ENCODE peak calls at places on chromosomes 7 and 10, in five cellular contexts. One of them, this sample, is unnamed.

GRCh38 chr7:27784399-27785053 is 44.6 kb downstream of the TAX1BP1 start:
- ATAC-seq in naive B cell: peak; percentile 51
- ATAC-seq in GM12878: peak; percentile 60
- ATAC-seq in body of pancreas: peak; percentile 69
- ATAC-seq in T-helper 17 cell: peak; percentile 72
- ATAC-seq in this sample: no peak

GRCh38 chr10:3331104-3331645 is 158.6 kb upstream of the PITRM1 start:
- ATAC-seq in naive B cell: no peak
- ATAC-seq in T-helper 17 cell: no peak
- ATAC-seq in GM12878: no peak
- ATAC-seq in body of pancreas: no peak
- ATAC-seq in this sample: no peak

GRCh38 chr10:127150136-127150535 is 46.3 kb downstream of the INSYN2A start:
- ATAC-seq in T-helper 17 cell: no peak
- ATAC-seq in naive B cell: no peak
- ATAC-seq in GM12878: no peak
- ATAC-seq in body of pancreas: no peak
- ATAC-seq in this sample: no peak

GRCh38 chr10:129104266-129105045 is 362.6 kb upstream of the MGMT start:
- ATAC-seq in body of pancreas: no peak
- ATAC-seq in T-helper 17 cell: no peak
- ATAC-seq in GM12878: no peak
- ATAC-seq in naive B cell: no peak
- ATAC-seq in this sample: no peak

GRCh38 chr10:97596101-97597055 is 6.9 kb downstream of the C10orf62 start:
- ATAC-seq in body of pancreas: peak; percentile 83
- ATAC-seq in T-helper 17 cell: no peak
- ATAC-seq in GM12878: no peak
- ATAC-seq in naive B cell: no peak
- ATAC-seq in this sample: peak; percentile 96

GRCh38 chr7:24723178-24723530 is 34.1 kb downstream of the GSDME start:
- ATAC-seq in GM12878: no peak
- ATAC-seq in T-helper 17 cell: no peak
- ATAC-seq in body of pancreas: no peak
- ATAC-seq in naive B cell: no peak
- ATAC-seq in this sample: no peak

GRCh38 chr7:116353614-116354013 is 143.3 kb downstream of the TES start:
- ATAC-seq in T-helper 17 cell: no peak
- ATAC-seq in GM12878: no peak
- ATAC-seq in body of pancreas: peak; percentile 56
- ATAC-seq in naive B cell: no peak
- ATAC-seq in this sample: peak; percentile 52

GRCh38 chr7:30163231-30163894 is 28.6 kb downstream of the MTURN start:
- ATAC-seq in T-helper 17 cell: peak; percentile 24
- ATAC-seq in body of pancreas: no peak
- ATAC-seq in GM12878: peak; percentile 73
- ATAC-seq in naive B cell: peak; percentile 17
- ATAC-seq in this sample: peak; percentile 35

GRCh38 chr7:18345641-18346234 is 149.8 kb upstream of the HDAC9 start:
- ATAC-seq in GM12878: peak; percentile 79
- ATAC-seq in T-helper 17 cell: peak; percentile 37
- ATAC-seq in body of pancreas: peak; percentile 63
- ATAC-seq in naive B cell: peak; percentile 65
- ATAC-seq in this sample: no peak

GRCh38 chr10:12556057-12556456 is 206.7 kb downstream of the CAMK1D start:
- ATAC-seq in GM12878: no peak
- ATAC-seq in T-helper 17 cell: no peak
- ATAC-seq in body of pancreas: no peak
- ATAC-seq in naive B cell: peak; percentile 14
- ATAC-seq in this sample: no peak

GRCh38 chr10:122343135-122343800 is 31.2 kb upstream of the PLEKHA1 start:
- ATAC-seq in body of pancreas: no peak
- ATAC-seq in GM12878: no peak
- ATAC-seq in T-helper 17 cell: no peak
- ATAC-seq in naive B cell: no peak
- ATAC-seq in this sample: no peak

GRCh38 chr10:600876-601275 is 88.6 kb downstream of the DIP2C start:
- ATAC-seq in T-helper 17 cell: no peak
- ATAC-seq in body of pancreas: peak; percentile 84
- ATAC-seq in GM12878: no peak
- ATAC-seq in naive B cell: no peak
- ATAC-seq in this sample: no peak

GRCh38 chr10:1595242-1595600 is 142.1 kb downstream of the ADARB2 start:
- ATAC-seq in body of pancreas: no peak
- ATAC-seq in GM12878: no peak
- ATAC-seq in T-helper 17 cell: no peak
- ATAC-seq in naive B cell: no peak
- ATAC-seq in this sample: no peak

GRCh38 chr10:3898821-3899220 is 113.8 kb upstream of the KLF6 start:
- ATAC-seq in body of pancreas: peak; percentile 83
- ATAC-seq in naive B cell: no peak
- ATAC-seq in GM12878: no peak
- ATAC-seq in T-helper 17 cell: no peak
- ATAC-seq in this sample: no peak

GRCh38 chr7:92720604-92721350 is 115.6 kb downstream of the CDK6 start:
- ATAC-seq in T-helper 17 cell: no peak
- ATAC-seq in naive B cell: no peak
- ATAC-seq in body of pancreas: no peak
- ATAC-seq in GM12878: peak; percentile 79
- ATAC-seq in this sample: no peak

GRCh38 chr10:11856678-11857077 is 33.5 kb downstream of the PROSER2 start:
- ATAC-seq in T-helper 17 cell: no peak
- ATAC-seq in naive B cell: no peak
- ATAC-seq in body of pancreas: no peak
- ATAC-seq in GM12878: no peak
- ATAC-seq in this sample: no peak